ENCODE peak calls at places on chromosomes 7 and 10, in seven cellular contexts. One of them, this sample, is unnamed.

GRCh38 chr10:77391605-77392235 is 245.9 kb downstream of the KCNMA1 start:
- DNase-seq in Peyer's patch: peak
- DNase-seq in cardiac fibroblast: peak
- DNase-seq in heart left ventricle: peak
- DNase-seq in ovary: peak
- DNase-seq in cardiac muscle cell: peak
- DNase-seq in mucosa of descending colon: peak
- DNase-seq in this sample: peak

GRCh38 chr7:112359086-112359485 is 91.2 kb upstream of the IFRD1 start:
- DNase-seq in heart left ventricle: no peak
- DNase-seq in mucosa of descending colon: no peak
- DNase-seq in cardiac fibroblast: no peak
- DNase-seq in Peyer's patch: no peak
- DNase-seq in ovary: no peak
- DNase-seq in cardiac muscle cell: no peak
- DNase-seq in this sample: no peak

GRCh38 chr7:47988496-47989386 is 9.3 kb upstream of the HUS1 start:
- DNase-seq in Peyer's patch: no peak
- DNase-seq in cardiac fibroblast: no peak
- DNase-seq in heart left ventricle: no peak
- DNase-seq in cardiac muscle cell: no peak
- DNase-seq in mucosa of descending colon: no peak
- DNase-seq in ovary: no peak
- DNase-seq in this sample: no peak

GRCh38 chr10:79937661-79938226 is 11.2 kb downstream of the SFTPD start:
- DNase-seq in mucosa of descending colon: no peak
- DNase-seq in ovary: no peak
- DNase-seq in Peyer's patch: no peak
- DNase-seq in cardiac fibroblast: no peak
- DNase-seq in cardiac muscle cell: no peak
- DNase-seq in heart left ventricle: peak
- DNase-seq in this sample: peak

GRCh38 chr10:76251773-76252617 is 820.6 kb downstream of the LRMDA start:
- DNase-seq in cardiac muscle cell: peak
- DNase-seq in ovary: peak
- DNase-seq in heart left ventricle: no peak
- DNase-seq in Peyer's patch: no peak
- DNase-seq in mucosa of descending colon: peak
- DNase-seq in cardiac fibroblast: peak
- DNase-seq in this sample: peak

GRCh38 chr10:1654811-1655356 is 82.4 kb downstream of the ADARB2 start:
- DNase-seq in mucosa of descending colon: no peak
- DNase-seq in ovary: no peak
- DNase-seq in Peyer's patch: no peak
- DNase-seq in heart left ventricle: no peak
- DNase-seq in cardiac muscle cell: no peak
- DNase-seq in cardiac fibroblast: no peak
- DNase-seq in this sample: no peak

GRCh38 chr10:53223846-53224245 is 451.3 kb upstream of the MBL2 start:
- DNase-seq in cardiac muscle cell: no peak
- DNase-seq in ovary: no peak
- DNase-seq in cardiac fibroblast: no peak
- DNase-seq in heart left ventricle: no peak
- DNase-seq in mucosa of descending colon: no peak
- DNase-seq in Peyer's patch: no peak
- DNase-seq in this sample: no peak

GRCh38 chr7:94676431-94676830 is 20.5 kb upstream of the SGCE start:
- DNase-seq in mucosa of descending colon: no peak
- DNase-seq in heart left ventricle: no peak
- DNase-seq in cardiac fibroblast: no peak
- DNase-seq in cardiac muscle cell: no peak
- DNase-seq in Peyer's patch: no peak
- DNase-seq in ovary: no peak
- DNase-seq in this sample: no peak

GRCh38 chr10:24462340-24462739 is 253.4 kb downstream of the KIAA1217 start:
- DNase-seq in cardiac fibroblast: no peak
- DNase-seq in cardiac muscle cell: no peak
- DNase-seq in Peyer's patch: no peak
- DNase-seq in mucosa of descending colon: no peak
- DNase-seq in ovary: no peak
- DNase-seq in heart left ventricle: no peak
- DNase-seq in this sample: no peak

GRCh38 chr10:92690211-92691041 is 671 bp downstream of the HHEX start:
- DNase-seq in cardiac fibroblast: peak
- DNase-seq in cardiac muscle cell: peak
- DNase-seq in mucosa of descending colon: peak
- DNase-seq in ovary: peak
- DNase-seq in Peyer's patch: peak
- DNase-seq in heart left ventricle: peak
- DNase-seq in this sample: no peak

GRCh38 chr7:29843738-29844137 is 37.4 kb downstream of the WIPF3 start:
- DNase-seq in Peyer's patch: no peak
- DNase-seq in ovary: no peak
- DNase-seq in cardiac muscle cell: no peak
- DNase-seq in heart left ventricle: no peak
- DNase-seq in mucosa of descending colon: no peak
- DNase-seq in cardiac fibroblast: no peak
- DNase-seq in this sample: no peak

GRCh38 chr10:119520283-119520682 is 22.2 kb downstream of the RGS10 start:
- DNase-seq in ovary: no peak
- DNase-seq in mucosa of descending colon: peak
- DNase-seq in Peyer's patch: no peak
- DNase-seq in cardiac muscle cell: no peak
- DNase-seq in cardiac fibroblast: no peak
- DNase-seq in heart left ventricle: no peak
- DNase-seq in this sample: no peak

GRCh38 chr10:24866615-24867583 is 85.5 kb downstream of the PRTFDC1 start:
- DNase-seq in Peyer's patch: no peak
- DNase-seq in heart left ventricle: peak
- DNase-seq in cardiac muscle cell: peak
- DNase-seq in mucosa of descending colon: peak
- DNase-seq in cardiac fibroblast: peak
- DNase-seq in ovary: peak
- DNase-seq in this sample: peak

GRCh38 chr10:60490013-60490412 is 100.3 kb upstream of the ANK3 start:
- DNase-seq in Peyer's patch: no peak
- DNase-seq in cardiac fibroblast: peak
- DNase-seq in heart left ventricle: no peak
- DNase-seq in mucosa of descending colon: no peak
- DNase-seq in ovary: no peak
- DNase-seq in cardiac muscle cell: peak
- DNase-seq in this sample: no peak

GRCh38 chr7:26656735-26657134 is 207.7 kb downstream of the SKAP2 start:
- DNase-seq in heart left ventricle: no peak
- DNase-seq in mucosa of descending colon: no peak
- DNase-seq in cardiac fibroblast: no peak
- DNase-seq in Peyer's patch: no peak
- DNase-seq in ovary: no peak
- DNase-seq in cardiac muscle cell: no peak
- DNase-seq in this sample: no peak

GRCh38 chr10:14508725-14509124 is 178.0 kb upstream of the FRMD4A start:
- DNase-seq in ovary: no peak
- DNase-seq in cardiac fibroblast: no peak
- DNase-seq in heart left ventricle: no peak
- DNase-seq in mucosa of descending colon: no peak
- DNase-seq in cardiac muscle cell: no peak
- DNase-seq in Peyer's patch: no peak
- DNase-seq in this sample: peak

GRCh38 chr10:49512121-49512809 is 26.7 kb downstream of the ERCC6 start:
- DNase-seq in cardiac fibroblast: peak
- DNase-seq in heart left ventricle: no peak
- DNase-seq in mucosa of descending colon: no peak
- DNase-seq in cardiac muscle cell: peak
- DNase-seq in Peyer's patch: no peak
- DNase-seq in ovary: no peak
- DNase-seq in this sample: peak

GRCh38 chr7:19116121-19117080 is 1.0 kb downstream of the TWIST1 start:
- DNase-seq in cardiac fibroblast: peak
- DNase-seq in mucosa of descending colon: no peak
- DNase-seq in ovary: peak
- DNase-seq in cardiac muscle cell: peak
- DNase-seq in Peyer's patch: no peak
- DNase-seq in heart left ventricle: peak
- DNase-seq in this sample: no peak
- H3K4me3 ChIP-seq in cardiac fibroblast: peak
- H3K4me3 ChIP-seq in mucosa of descending colon: no peak
- H3K4me3 ChIP-seq in ovary: peak
- H3K4me3 ChIP-seq in cardiac muscle cell: peak
- H3K4me3 ChIP-seq in Peyer's patch: peak
- H3K4me3 ChIP-seq in heart left ventricle: peak
- H3K4me3 ChIP-seq in this sample: peak

GRCh38 chr10:17060289-17060688 is 69.3 kb downstream of the CUBN start:
- DNase-seq in mucosa of descending colon: no peak
- DNase-seq in Peyer's patch: no peak
- DNase-seq in cardiac fibroblast: no peak
- DNase-seq in ovary: no peak
- DNase-seq in cardiac muscle cell: no peak
- DNase-seq in heart left ventricle: no peak
- DNase-seq in this sample: no peak

GRCh38 chr10:17062493-17063487 is 66.8 kb downstream of the CUBN start:
- DNase-seq in ovary: peak
- DNase-seq in mucosa of descending colon: no peak
- DNase-seq in cardiac muscle cell: peak
- DNase-seq in heart left ventricle: no peak
- DNase-seq in cardiac fibroblast: peak
- DNase-seq in Peyer's patch: no peak
- DNase-seq in this sample: no peak

GRCh38 chr10:17064435-17064834 is 65.2 kb downstream of the CUBN start:
- DNase-seq in cardiac fibroblast: no peak
- DNase-seq in Peyer's patch: no peak
- DNase-seq in heart left ventricle: no peak
- DNase-seq in cardiac muscle cell: no peak
- DNase-seq in ovary: no peak
- DNase-seq in mucosa of descending colon: no peak
- DNase-seq in this sample: no peak

GRCh38 chr10:17061418-17061817 is 68.2 kb downstream of the CUBN start:
- DNase-seq in ovary: no peak
- DNase-seq in mucosa of descending colon: no peak
- DNase-seq in cardiac muscle cell: peak
- DNase-seq in Peyer's patch: no peak
- DNase-seq in cardiac fibroblast: no peak
- DNase-seq in heart left ventricle: no peak
- DNase-seq in this sample: no peak

DNA sequence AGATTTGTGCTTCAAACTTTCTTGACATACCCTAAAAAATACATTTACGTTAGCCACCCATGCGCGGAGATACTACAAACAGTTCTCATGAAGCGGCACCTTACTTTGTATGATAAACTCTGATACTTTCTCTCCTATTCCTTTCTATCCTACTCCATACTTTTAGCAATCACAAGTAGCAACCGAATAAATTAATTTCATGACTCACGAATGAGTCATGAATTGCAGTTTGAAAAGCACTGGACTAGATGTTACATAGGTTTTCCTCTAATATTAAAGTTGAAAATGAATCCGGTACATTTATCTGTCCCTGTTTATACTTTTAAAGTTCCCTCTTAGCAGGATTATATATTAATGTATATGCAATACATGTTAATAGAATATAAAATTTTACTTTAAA is 67.6 kb downstream of the CUBN start:
- DNase-seq in ovary: no peak
- DNase-seq in cardiac fibroblast: peak
- DNase-seq in cardiac muscle cell: peak
- DNase-seq in heart left ventricle: no peak
- DNase-seq in mucosa of descending colon: no peak
- DNase-seq in Peyer's patch: no peak
- DNase-seq in this sample: no peak
- H3K4me3 ChIP-seq in ovary: no peak
- H3K4me3 ChIP-seq in cardiac fibroblast: no peak
- H3K4me3 ChIP-seq in cardiac muscle cell: no peak
- H3K4me3 ChIP-seq in heart left ventricle: no peak
- H3K4me3 ChIP-seq in mucosa of descending colon: no peak
- H3K4me3 ChIP-seq in Peyer's patch: no peak
- H3K4me3 ChIP-seq in this sample: no peak

GRCh38 chr7:154332776-154333175 is 280.6 kb downstream of the DPP6 start:
- DNase-seq in mucosa of descending colon: no peak
- DNase-seq in cardiac muscle cell: no peak
- DNase-seq in ovary: no peak
- DNase-seq in heart left ventricle: no peak
- DNase-seq in cardiac fibroblast: no peak
- DNase-seq in Peyer's patch: no peak
- DNase-seq in this sample: no peak

GRCh38 chr7:154336295-154336694 is 284.1 kb downstream of the DPP6 start:
- DNase-seq in mucosa of descending colon: no peak
- DNase-seq in ovary: no peak
- DNase-seq in heart left ventricle: no peak
- DNase-seq in Peyer's patch: no peak
- DNase-seq in cardiac fibroblast: no peak
- DNase-seq in cardiac muscle cell: no peak
- DNase-seq in this sample: no peak

GRCh38 chr7:154330318-154330717 is 278.1 kb downstream of the DPP6 start:
- DNase-seq in mucosa of descending colon: no peak
- DNase-seq in heart left ventricle: no peak
- DNase-seq in cardiac fibroblast: no peak
- DNase-seq in Peyer's patch: no peak
- DNase-seq in ovary: no peak
- DNase-seq in cardiac muscle cell: no peak
- DNase-seq in this sample: no peak
- H3K4me3 ChIP-seq in mucosa of descending colon: no peak
- H3K4me3 ChIP-seq in heart left ventricle: no peak
- H3K4me3 ChIP-seq in cardiac fibroblast: no peak
- H3K4me3 ChIP-seq in Peyer's patch: no peak
- H3K4me3 ChIP-seq in ovary: no peak
- H3K4me3 ChIP-seq in cardiac muscle cell: no peak
- H3K4me3 ChIP-seq in this sample: no peak

GRCh38 chr10:35637456-35637855 is 4.6 kb downstream of the FZD8 start:
- DNase-seq in ovary: no peak
- DNase-seq in cardiac fibroblast: peak
- DNase-seq in heart left ventricle: no peak
- DNase-seq in Peyer's patch: no peak
- DNase-seq in cardiac muscle cell: peak
- DNase-seq in mucosa of descending colon: no peak
- DNase-seq in this sample: no peak
- H3K4me3 ChIP-seq in ovary: no peak
- H3K4me3 ChIP-seq in cardiac fibroblast: peak
- H3K4me3 ChIP-seq in heart left ventricle: peak
- H3K4me3 ChIP-seq in Peyer's patch: no peak
- H3K4me3 ChIP-seq in cardiac muscle cell: peak
- H3K4me3 ChIP-seq in mucosa of descending colon: no peak
- H3K4me3 ChIP-seq in this sample: peak

DNA sequence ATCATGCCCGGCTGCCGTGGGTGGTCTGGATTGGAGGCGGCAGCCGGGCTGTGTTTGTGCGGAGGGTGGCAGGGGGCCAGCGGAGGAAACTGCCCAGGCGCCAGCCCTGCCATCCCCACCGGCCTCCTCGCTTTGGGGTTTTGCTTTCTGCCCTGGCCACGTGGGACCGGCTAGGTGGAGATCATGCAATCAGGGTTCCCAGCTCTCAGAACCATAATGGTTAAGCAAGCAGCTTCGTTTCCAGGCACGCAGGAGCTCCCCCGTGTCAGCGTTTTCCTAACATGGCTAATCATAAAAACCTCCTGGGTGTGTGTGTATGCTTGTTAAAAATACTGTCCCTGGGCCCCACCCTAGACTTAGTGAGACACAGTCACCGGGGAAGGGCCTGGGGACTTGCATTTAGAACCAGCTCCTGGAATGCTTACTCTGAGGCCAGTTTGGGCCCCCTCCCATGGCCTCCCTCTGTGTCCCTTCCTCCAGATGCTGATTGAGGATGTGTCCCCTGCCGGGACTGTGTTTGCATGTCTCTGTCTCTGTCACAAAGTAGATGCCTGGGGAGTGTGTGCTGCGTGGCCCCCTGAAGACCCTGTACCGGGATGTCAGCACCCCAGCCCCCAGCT is 119.3 kb downstream of the CUX1 start:
- DNase-seq in heart left ventricle: no peak
- DNase-seq in ovary: peak
- DNase-seq in cardiac muscle cell: peak
- DNase-seq in mucosa of descending colon: peak
- DNase-seq in Peyer's patch: peak
- DNase-seq in cardiac fibroblast: peak
- DNase-seq in this sample: no peak
- H3K4me3 ChIP-seq in heart left ventricle: peak
- H3K4me3 ChIP-seq in ovary: peak
- H3K4me3 ChIP-seq in cardiac muscle cell: peak
- H3K4me3 ChIP-seq in mucosa of descending colon: no peak
- H3K4me3 ChIP-seq in Peyer's patch: peak
- H3K4me3 ChIP-seq in cardiac fibroblast: peak
- H3K4me3 ChIP-seq in this sample: no peak

This sample was measured in skeletal muscle cell.